ENCODE peak calls at places on chromosomes 2 and 18, in five cellular contexts. One of them, this sample, is unnamed.

GRCh38 chr2:59008950-59009349 is 767.8 kb upstream of the FANCL start:
- DNase-seq in CD8-positive, alpha-beta T cell: no peak
- DNase-seq in tibial artery: no peak
- DNase-seq in neural crest cell: no peak
- DNase-seq in CD4-positive, alpha-beta T cell: no peak
- DNase-seq in this sample: no peak

GRCh38 chr2:174535757-174536703 is 49.2 kb upstream of the GPR155 start:
- DNase-seq in CD8-positive, alpha-beta T cell: no peak
- DNase-seq in tibial artery: no peak
- DNase-seq in neural crest cell: no peak
- DNase-seq in CD4-positive, alpha-beta T cell: no peak
- DNase-seq in this sample: no peak

GRCh38 chr2:50433635-50434034 is 598.3 kb downstream of the NRXN1 start:
- DNase-seq in CD8-positive, alpha-beta T cell: no peak
- DNase-seq in tibial artery: no peak
- DNase-seq in neural crest cell: no peak
- DNase-seq in CD4-positive, alpha-beta T cell: no peak
- DNase-seq in this sample: no peak

GRCh38 chr18:75276813-75277628 is 66.4 kb downstream of the TSHZ1 start:
- DNase-seq in CD8-positive, alpha-beta T cell: no peak
- DNase-seq in tibial artery: no peak
- DNase-seq in neural crest cell: no peak
- DNase-seq in CD4-positive, alpha-beta T cell: no peak
- DNase-seq in this sample: no peak

GRCh38 chr2:189558516-189559263 is 21.9 kb downstream of the SLC40A1 start:
- DNase-seq in CD8-positive, alpha-beta T cell: no peak
- DNase-seq in tibial artery: no peak
- DNase-seq in neural crest cell: no peak
- DNase-seq in CD4-positive, alpha-beta T cell: no peak
- DNase-seq in this sample: no peak

GRCh38 chr18:13257361-13257980 is 38.9 kb downstream of the LDLRAD4 start:
- DNase-seq in CD8-positive, alpha-beta T cell: no peak
- DNase-seq in tibial artery: peak
- DNase-seq in neural crest cell: no peak
- DNase-seq in CD4-positive, alpha-beta T cell: no peak
- DNase-seq in this sample: no peak

GRCh38 chr18:44098551-44099098 is 582.1 kb upstream of the SETBP1 start:
- DNase-seq in CD8-positive, alpha-beta T cell: no peak
- DNase-seq in tibial artery: no peak
- DNase-seq in neural crest cell: no peak
- DNase-seq in CD4-positive, alpha-beta T cell: no peak
- DNase-seq in this sample: no peak

GRCh38 chr2:133431289-133431688 is 137.0 kb downstream of the NCKAP5 start:
- DNase-seq in CD8-positive, alpha-beta T cell: no peak
- DNase-seq in tibial artery: no peak
- DNase-seq in neural crest cell: no peak
- DNase-seq in CD4-positive, alpha-beta T cell: no peak
- DNase-seq in this sample: no peak

GRCh38 chr2:23924589-23925359 is 2.1 kb downstream of the ATAD2B start:
- DNase-seq in CD8-positive, alpha-beta T cell: no peak
- DNase-seq in tibial artery: no peak
- DNase-seq in neural crest cell: no peak
- DNase-seq in CD4-positive, alpha-beta T cell: no peak
- DNase-seq in this sample: no peak

GRCh38 chr18:52812834-52813233 is 472.8 kb downstream of the DCC start:
- DNase-seq in CD8-positive, alpha-beta T cell: no peak
- DNase-seq in tibial artery: no peak
- DNase-seq in neural crest cell: no peak
- DNase-seq in CD4-positive, alpha-beta T cell: no peak
- DNase-seq in this sample: no peak

GRCh38 chr18:36089001-36089400 is 21.6 kb upstream of the RPRD1A start:
- DNase-seq in CD8-positive, alpha-beta T cell: no peak
- DNase-seq in tibial artery: no peak
- DNase-seq in neural crest cell: no peak
- DNase-seq in CD4-positive, alpha-beta T cell: no peak
- DNase-seq in this sample: no peak

GRCh38 chr2:110933420-110933819 is 187.3 kb upstream of the BCL2L11 start:
- DNase-seq in CD8-positive, alpha-beta T cell: no peak
- DNase-seq in tibial artery: no peak
- DNase-seq in neural crest cell: no peak
- DNase-seq in CD4-positive, alpha-beta T cell: no peak
- DNase-seq in this sample: no peak

GRCh38 chr2:129468879-129469278 is 510.6 kb upstream of the RAB6C start:
- DNase-seq in CD8-positive, alpha-beta T cell: no peak
- DNase-seq in tibial artery: no peak
- DNase-seq in neural crest cell: no peak
- DNase-seq in CD4-positive, alpha-beta T cell: no peak
- DNase-seq in this sample: no peak

GRCh38 chr2:133262888-133263287 is 305.4 kb downstream of the NCKAP5 start:
- DNase-seq in CD8-positive, alpha-beta T cell: no peak
- DNase-seq in tibial artery: no peak
- DNase-seq in neural crest cell: no peak
- DNase-seq in CD4-positive, alpha-beta T cell: no peak
- DNase-seq in this sample: no peak

GRCh38 chr2:164495491-164496223 is 125.6 kb downstream of the GRB14 start:
- DNase-seq in CD8-positive, alpha-beta T cell: no peak
- DNase-seq in tibial artery: no peak
- DNase-seq in neural crest cell: peak
- DNase-seq in CD4-positive, alpha-beta T cell: no peak
- DNase-seq in this sample: no peak

GRCh38 chr2:6109801-6110200 is 417.6 kb downstream of the SOX11 start:
- DNase-seq in CD8-positive, alpha-beta T cell: no peak
- DNase-seq in tibial artery: no peak
- DNase-seq in neural crest cell: no peak
- DNase-seq in CD4-positive, alpha-beta T cell: no peak
- DNase-seq in this sample: no peak

GRCh38 chr18:63817441-63818051 is 42.3 kb downstream of the SERPINB7 start:
- DNase-seq in CD8-positive, alpha-beta T cell: no peak
- DNase-seq in tibial artery: no peak
- DNase-seq in neural crest cell: no peak
- DNase-seq in CD4-positive, alpha-beta T cell: no peak
- DNase-seq in this sample: no peak

GRCh38 chr2:2007551-2008501 is 263.5 kb upstream of the PXDN start:
- DNase-seq in CD8-positive, alpha-beta T cell: no peak
- DNase-seq in tibial artery: no peak
- DNase-seq in neural crest cell: no peak
- DNase-seq in CD4-positive, alpha-beta T cell: no peak
- DNase-seq in this sample: no peak

GRCh38 chr2:70999362-70999761 is 4.7 kb upstream of the TEX261 start:
- DNase-seq in CD8-positive, alpha-beta T cell: no peak
- DNase-seq in tibial artery: peak
- DNase-seq in neural crest cell: no peak
- DNase-seq in CD4-positive, alpha-beta T cell: no peak
- DNase-seq in this sample: no peak

GRCh38 chr2:168583710-168584521 is 127.8 kb downstream of the CERS6 start:
- DNase-seq in CD8-positive, alpha-beta T cell: no peak
- DNase-seq in tibial artery: no peak
- DNase-seq in neural crest cell: no peak
- DNase-seq in CD4-positive, alpha-beta T cell: no peak
- DNase-seq in this sample: no peak

GRCh38 chr2:185857676-185858075 is 119.1 kb downstream of the FSIP2 start:
- DNase-seq in CD8-positive, alpha-beta T cell: no peak
- DNase-seq in tibial artery: no peak
- DNase-seq in neural crest cell: no peak
- DNase-seq in CD4-positive, alpha-beta T cell: no peak
- DNase-seq in this sample: no peak

GRCh38 chr2:25981596-25982272 is 563 bp downstream of the KIF3C start:
- DNase-seq in CD8-positive, alpha-beta T cell: no peak
- DNase-seq in tibial artery: no peak
- DNase-seq in neural crest cell: no peak
- DNase-seq in CD4-positive, alpha-beta T cell: no peak
- DNase-seq in this sample: no peak

GRCh38 chr2:65350714-65351113 is 81.7 kb downstream of the SPRED2 start:
- DNase-seq in CD8-positive, alpha-beta T cell: no peak
- DNase-seq in tibial artery: no peak
- DNase-seq in neural crest cell: no peak
- DNase-seq in CD4-positive, alpha-beta T cell: no peak
- DNase-seq in this sample: no peak

GRCh38 chr18:54023471-54023870 is 201.0 kb downstream of the MBD2 start:
- DNase-seq in CD8-positive, alpha-beta T cell: no peak
- DNase-seq in tibial artery: no peak
- DNase-seq in neural crest cell: no peak
- DNase-seq in CD4-positive, alpha-beta T cell: no peak
- DNase-seq in this sample: no peak

GRCh38 chr18:60506682-60507081 is 134.1 kb upstream of the MC4R start:
- DNase-seq in CD8-positive, alpha-beta T cell: no peak
- DNase-seq in tibial artery: no peak
- DNase-seq in neural crest cell: no peak
- DNase-seq in CD4-positive, alpha-beta T cell: no peak
- DNase-seq in this sample: no peak

GRCh38 chr2:223101340-223102039 is 49.5 kb downstream of the KCNE4 start:
- DNase-seq in CD8-positive, alpha-beta T cell: no peak
- DNase-seq in tibial artery: no peak
- DNase-seq in neural crest cell: no peak
- DNase-seq in CD4-positive, alpha-beta T cell: no peak
- DNase-seq in this sample: no peak
- TF ChIP-seq CTCF in CD8-positive, alpha-beta T cell: no peak
- TF ChIP-seq CTCF in tibial artery: peak
- TF ChIP-seq CTCF in neural crest cell: peak
- TF ChIP-seq CTCF in CD4-positive, alpha-beta T cell: no peak
- TF ChIP-seq CTCF in this sample: no peak

GRCh38 chr2:149082781-149083180 is 44.3 kb downstream of the LYPD6B start:
- DNase-seq in CD8-positive, alpha-beta T cell: no peak
- DNase-seq in tibial artery: no peak
- DNase-seq in neural crest cell: no peak
- DNase-seq in CD4-positive, alpha-beta T cell: no peak
- DNase-seq in this sample: no peak

GRCh38 chr2:149084924-149085795 is 46.7 kb downstream of the LYPD6B start:
- DNase-seq in CD8-positive, alpha-beta T cell: no peak
- DNase-seq in tibial artery: no peak
- DNase-seq in neural crest cell: no peak
- DNase-seq in CD4-positive, alpha-beta T cell: no peak
- DNase-seq in this sample: no peak

GRCh38 chr2:149089068-149089467 is 50.6 kb downstream of the LYPD6B start:
- DNase-seq in CD8-positive, alpha-beta T cell: no peak
- DNase-seq in tibial artery: no peak
- DNase-seq in neural crest cell: no peak
- DNase-seq in CD4-positive, alpha-beta T cell: no peak
- DNase-seq in this sample: no peak

GRCh38 chr2:149090706-149091105 is 52.2 kb downstream of the LYPD6B start:
- DNase-seq in CD8-positive, alpha-beta T cell: no peak
- DNase-seq in tibial artery: no peak
- DNase-seq in neural crest cell: no peak
- DNase-seq in CD4-positive, alpha-beta T cell: no peak
- DNase-seq in this sample: no peak

DNA sequence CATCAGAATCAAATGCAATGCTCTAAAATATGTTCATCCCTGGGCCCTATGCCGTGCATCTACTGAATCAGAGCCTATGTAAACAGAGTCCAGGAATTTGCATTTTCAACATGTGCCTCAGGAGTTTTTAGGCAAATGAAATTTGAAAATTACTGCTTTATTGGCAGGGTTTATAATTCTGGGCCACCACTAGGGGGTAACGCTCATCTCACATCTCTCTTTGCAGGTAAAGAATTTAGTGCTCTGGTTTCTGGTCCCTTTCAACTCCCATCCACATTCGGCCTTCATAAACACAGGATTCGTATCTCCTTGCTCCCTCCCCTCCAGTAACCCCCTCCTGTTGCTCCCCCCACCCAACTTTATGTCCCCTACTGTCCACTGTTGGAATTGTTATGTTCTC is 49.3 kb downstream of the LYPD6B start:
- DNase-seq in CD8-positive, alpha-beta T cell: no peak
- DNase-seq in tibial artery: no peak
- DNase-seq in neural crest cell: no peak
- DNase-seq in CD4-positive, alpha-beta T cell: no peak
- DNase-seq in this sample: no peak
- TF ChIP-seq CTCF in CD8-positive, alpha-beta T cell: no peak
- TF ChIP-seq CTCF in tibial artery: no peak
- TF ChIP-seq CTCF in neural crest cell: peak
- TF ChIP-seq CTCF in CD4-positive, alpha-beta T cell: peak
- TF ChIP-seq CTCF in this sample: no peak

GRCh38 chr2:126657146-126657635 is 1.2 kb downstream of the GYPC start:
- DNase-seq in CD8-positive, alpha-beta T cell: peak
- DNase-seq in tibial artery: peak
- DNase-seq in neural crest cell: peak
- DNase-seq in CD4-positive, alpha-beta T cell: peak
- DNase-seq in this sample: no peak

GRCh38 chr2:126657636-126658315 is 1.8 kb downstream of the GYPC start:
- DNase-seq in CD8-positive, alpha-beta T cell: peak
- DNase-seq in tibial artery: peak
- DNase-seq in neural crest cell: peak
- DNase-seq in CD4-positive, alpha-beta T cell: peak
- DNase-seq in this sample: peak

GRCh38 chr2:126660068-126660467 is 4.1 kb downstream of the GYPC start:
- DNase-seq in CD8-positive, alpha-beta T cell: no peak
- DNase-seq in tibial artery: no peak
- DNase-seq in neural crest cell: no peak
- DNase-seq in CD4-positive, alpha-beta T cell: no peak
- DNase-seq in this sample: no peak

GRCh38 chr2:126658316-126658909 is 2.5 kb downstream of the GYPC start:
- DNase-seq in CD8-positive, alpha-beta T cell: no peak
- DNase-seq in tibial artery: no peak
- DNase-seq in neural crest cell: no peak
- DNase-seq in CD4-positive, alpha-beta T cell: no peak
- DNase-seq in this sample: no peak

DNA sequence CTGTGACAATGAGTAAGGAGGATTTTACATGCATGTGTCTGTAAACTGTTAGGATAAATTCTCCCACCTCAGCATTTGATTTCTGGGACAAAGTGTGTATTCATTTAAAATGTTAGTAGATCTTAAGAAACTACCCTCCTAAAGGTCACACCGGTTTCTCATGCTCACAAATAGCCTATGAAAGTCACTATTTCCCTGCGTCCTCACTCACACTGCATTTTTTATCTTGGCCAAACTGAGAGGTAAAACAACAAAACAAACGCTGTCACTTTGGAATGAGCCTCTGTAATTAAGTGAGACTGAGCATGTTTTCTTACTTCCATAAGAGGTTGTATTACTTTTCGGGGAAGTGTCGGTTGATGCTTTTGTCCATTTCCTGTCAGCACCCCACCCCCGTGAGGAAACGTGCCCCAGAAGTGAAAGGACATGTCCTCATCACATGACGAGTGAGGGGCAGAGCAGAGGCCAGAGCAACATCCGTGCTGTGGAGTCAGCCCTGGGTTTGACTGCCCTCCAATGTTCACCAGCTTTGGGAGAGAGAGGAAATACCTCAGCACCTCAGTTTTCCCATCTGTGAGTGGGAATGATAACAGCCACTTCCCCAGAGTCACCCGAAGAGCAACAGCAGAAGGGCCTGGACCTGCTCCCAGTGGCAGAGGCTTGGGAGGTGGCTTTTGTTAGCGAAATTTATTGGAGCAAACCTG is 3.1 kb downstream of the GYPC start:
- DNase-seq in CD8-positive, alpha-beta T cell: peak
- DNase-seq in tibial artery: peak
- DNase-seq in neural crest cell: no peak
- DNase-seq in CD4-positive, alpha-beta T cell: no peak
- DNase-seq in this sample: peak
- TF ChIP-seq CTCF in CD8-positive, alpha-beta T cell: no peak
- TF ChIP-seq CTCF in tibial artery: no peak
- TF ChIP-seq CTCF in neural crest cell: no peak
- TF ChIP-seq CTCF in CD4-positive, alpha-beta T cell: no peak
- TF ChIP-seq CTCF in this sample: no peak

DNA sequence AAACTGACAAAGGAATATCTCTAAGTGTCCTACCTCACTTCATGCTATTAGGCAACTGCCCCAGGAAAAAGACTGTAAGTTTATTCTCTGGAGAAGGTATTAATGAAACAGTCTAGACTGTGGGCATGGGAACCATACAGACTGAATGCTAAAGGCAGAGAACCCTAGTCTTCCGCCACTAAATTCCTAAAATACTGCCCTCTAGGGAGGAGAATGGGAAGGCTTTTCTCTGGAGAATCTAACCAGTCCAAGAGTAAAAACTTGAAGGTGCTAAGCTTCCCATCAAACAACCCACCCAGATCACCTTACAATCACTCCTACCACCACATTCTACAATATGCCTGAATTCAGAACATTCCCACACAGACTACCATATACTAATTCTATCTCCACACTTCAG is 3.4 kb downstream of the SRBD1 start:
- DNase-seq in CD8-positive, alpha-beta T cell: no peak
- DNase-seq in tibial artery: no peak
- DNase-seq in neural crest cell: no peak
- DNase-seq in CD4-positive, alpha-beta T cell: no peak
- DNase-seq in this sample: no peak
- TF ChIP-seq CTCF in CD8-positive, alpha-beta T cell: no peak
- TF ChIP-seq CTCF in tibial artery: no peak
- TF ChIP-seq CTCF in neural crest cell: peak
- TF ChIP-seq CTCF in CD4-positive, alpha-beta T cell: no peak
- TF ChIP-seq CTCF in this sample: no peak

This sample was measured in natural killer cell.